ENCODE peak calls at places on chromosome 12, in ten cellular contexts. D is astrocyte of the cerebellum; A is breast epithelium; I is activated CD8-positive, alpha-beta T cell treated with anti-CD3 and anti-CD28 coated beads for 36 hours; C is IMR-90; L is adrenal gland; P is AG09319; J is left ventricle myocardium inferior; B is HepG2; O is epithelial cell of esophagus. N is an unnamed sample.

GRCh38 chr12:52526511-52526951 is 6.3 kb upstream of the KRT5 start:
- DNase-seq in L (no peak), O (no peak), P (no peak), C (no peak), B (no peak), A (no peak), I (no peak), J (no peak), D (no peak), N (no peak)

GRCh38 chr12:50524621-50525020 is 19.8 kb downstream of the DIP2B start:
- DNase-seq in B (no peak), A (no peak), O (no peak), L (no peak), D (no peak), I (no peak), J (no peak), P (no peak), C (no peak), N (no peak)

GRCh38 chr12:46430340-46430948 is 57.9 kb upstream of the SLC38A2 start:
- DNase-seq in P (peak), A (no peak), O (peak), D (peak), B (peak), J (no peak), I (peak), L (no peak), C (peak), N (peak)

GRCh38 chr12:6391013-6391412 is 7.1 kb downstream of the LTBR start:
- DNase-seq in J (no peak), L (no peak), P (no peak), I (no peak), B (no peak), D (no peak), C (no peak), A (no peak), O (no peak), N (no peak)

GRCh38 chr12:126952106-126953007 is 1314.6 kb upstream of the TMEM132C start:
- DNase-seq in A (no peak), L (no peak), I (no peak), O (no peak), J (no peak), D (no peak), B (no peak), C (no peak), P (no peak), N (no peak)

GRCh38 chr12:128818065-128819022 is 5.4 kb downstream of the SLC15A4 start:
- DNase-seq in O (peak), P (no peak), C (peak), B (no peak), A (no peak), I (no peak), L (no peak), J (no peak), D (no peak), N (peak)

GRCh38 chr12:47188576-47189441 is 109.0 kb upstream of the AMIGO2 start:
- DNase-seq in P (peak), J (no peak), I (no peak), O (peak), B (no peak), A (no peak), D (no peak), C (peak), L (no peak), N (no peak)

GRCh38 chr12:92784795-92785562 is 82.2 kb downstream of the PLEKHG7 start:
- DNase-seq in J (no peak), A (no peak), O (peak), B (peak), P (no peak), C (peak), D (peak), I (peak), L (no peak), N (peak)

GRCh38 chr12:132622437-132623071 is 4.0 kb downstream of the P2RX2 start:
- DNase-seq in L (no peak), P (no peak), A (no peak), D (no peak), J (no peak), B (no peak), O (peak), C (peak), I (no peak), N (no peak)

GRCh38 chr12:121626087-121626852 is at the start of gene ORAI1:
- DNase-seq in I (peak), C (peak), D (peak), B (peak), O (peak), J (peak), A (peak), L (peak), P (peak), N (peak)

GRCh38 chr12:128857173-128857770 is 4.0 kb downstream of the GLT1D1 start:
- DNase-seq in I (no peak), L (no peak), D (no peak), A (no peak), J (no peak), O (no peak), P (no peak), C (no peak), B (no peak), N (no peak)

GRCh38 chr12:47811581-47812484 is 7.9 kb downstream of the HDAC7 start:
- DNase-seq in D (no peak), J (peak), O (peak), L (no peak), P (no peak), I (no peak), A (no peak), C (peak), B (no peak), N (no peak)

GRCh38 chr12:5487971-5488955 is 56.4 kb downstream of the NTF3 start:
- DNase-seq in B (no peak), A (no peak), O (no peak), C (peak), P (no peak), D (peak), J (no peak), I (no peak), L (no peak), N (no peak)

GRCh38 chr12:22981711-22982110 is 356.7 kb downstream of the ETNK1 start:
- DNase-seq in C (peak), I (no peak), L (no peak), B (no peak), A (no peak), O (peak), J (no peak), D (no peak), P (no peak), N (no peak)

GRCh38 chr12:30818562-30818961 is 63.8 kb upstream of the CAPRIN2 start:
- DNase-seq in O (no peak), A (no peak), I (no peak), D (no peak), J (no peak), B (no peak), L (no peak), C (no peak), P (no peak), N (no peak)

GRCh38 chr12:58069268-58069967 is 128.1 kb downstream of the ATP23 start:
- DNase-seq in B (no peak), J (no peak), L (no peak), I (no peak), A (no peak), C (peak), O (peak), D (no peak), P (peak), N (no peak)

GRCh38 chr12:99745106-99745505 is 97.6 kb downstream of the GARIN6 start:
- DNase-seq in J (no peak), L (no peak), P (no peak), C (no peak), I (no peak), A (no peak), O (no peak), D (no peak), B (no peak), N (no peak)

GRCh38 chr12:99745895-99746294 is 98.3 kb downstream of the GARIN6 start:
- DNase-seq in J (no peak), L (no peak), I (no peak), D (no peak), C (no peak), B (no peak), A (no peak), P (no peak), O (no peak), N (no peak)

GRCh38 chr12:99746538-99746937 is 99.0 kb downstream of the GARIN6 start:
- DNase-seq in B (no peak), J (no peak), C (no peak), D (no peak), L (no peak), P (no peak), I (no peak), A (no peak), O (peak), N (no peak)
- TF ChIP-seq CTCF in B (no peak), J (no peak), C (no peak), D (no peak), L (no peak), P (no peak), I (no peak), A (no peak), O (no peak), N (no peak)

GRCh38 chr12:20194171-20194570 is 174.2 kb upstream of the PDE3A start:
- DNase-seq in L (no peak), I (no peak), C (peak), J (no peak), P (no peak), D (no peak), B (no peak), O (no peak), A (no peak), N (no peak)
- TF ChIP-seq CTCF in L (peak), I (no peak), C (no peak), J (peak), P (peak), D (peak), B (peak), O (peak), A (no peak), N (no peak)

GRCh38 chr12:2004113-2004929 is at the start of gene DCP1B:
- DNase-seq in O (peak), A (peak), D (peak), P (peak), I (peak), J (peak), L (peak), B (peak), C (peak), N (peak)
- TF ChIP-seq CTCF in O (no peak), A (no peak), D (no peak), P (no peak), I (no peak), J (no peak), L (peak), B (peak), C (no peak), N (no peak)

GRCh38 chr12:70719672-70720420 is 82.6 kb upstream of the PTPRB start:
- DNase-seq in I (peak), D (peak), B (peak), A (no peak), C (peak), L (peak), P (peak), J (peak), O (peak), N (peak)

GRCh38 chr12:70722584-70723343 is 85.5 kb upstream of the PTPRB start:
- DNase-seq in J (no peak), L (no peak), I (peak), A (no peak), P (no peak), C (no peak), O (no peak), B (no peak), D (no peak), N (no peak)

GRCh38 chr12:70721958-70722357 is 84.7 kb upstream of the PTPRB start:
- DNase-seq in A (no peak), C (no peak), I (no peak), D (no peak), L (no peak), J (no peak), B (no peak), P (no peak), O (no peak), N (no peak)

GRCh38 chr12:70721216-70721615 is 84.0 kb upstream of the PTPRB start:
- DNase-seq in B (no peak), L (no peak), C (no peak), J (no peak), O (no peak), A (no peak), I (no peak), D (no peak), P (no peak), N (no peak)

GRCh38 chr12:70724444-70724843 is 87.2 kb upstream of the PTPRB start:
- DNase-seq in C (peak), O (peak), D (no peak), B (no peak), A (no peak), L (no peak), I (no peak), J (no peak), P (no peak), N (no peak)
- TF ChIP-seq CTCF in C (peak), O (peak), D (peak), B (no peak), A (no peak), L (peak), I (peak), J (peak), P (no peak), N (peak)

DNA sequence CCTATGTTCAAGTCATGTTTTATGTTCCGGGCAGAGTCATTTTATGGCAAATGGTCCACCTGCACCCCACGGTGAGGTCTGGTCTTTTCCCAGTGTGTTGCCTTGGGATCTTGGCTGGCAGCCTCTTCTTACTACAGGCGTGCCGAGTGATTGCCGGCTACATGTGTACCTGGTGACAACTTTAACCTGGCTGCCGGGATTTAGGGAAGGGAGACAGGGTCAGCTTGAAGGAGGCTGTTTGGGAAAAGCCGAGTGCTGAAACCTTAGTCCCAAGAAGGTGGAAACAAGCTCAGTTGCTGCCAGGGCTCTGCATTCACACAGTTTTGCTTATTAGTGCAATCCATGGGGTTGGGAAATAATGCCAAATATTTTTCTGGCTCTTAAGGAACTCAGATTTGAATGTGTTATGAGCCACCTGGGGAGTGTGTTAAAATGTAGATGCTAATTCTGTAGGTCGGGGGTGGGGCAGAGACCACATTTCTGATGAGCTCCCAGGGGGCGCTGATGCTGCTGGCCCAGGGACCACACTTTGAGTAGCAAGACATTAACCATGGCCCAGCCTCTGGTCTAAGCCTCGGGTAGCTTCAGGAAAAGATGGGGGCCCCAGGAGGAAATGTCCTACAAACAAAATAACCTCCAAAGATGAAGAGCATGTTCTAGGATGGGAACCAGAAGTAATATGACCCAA is 179.6 kb downstream of the TBX5 start:
- DNase-seq in B (no peak), I (no peak), J (no peak), P (no peak), O (no peak), C (no peak), A (no peak), L (no peak), D (no peak), N (no peak)
- TF ChIP-seq CTCF in B (no peak), I (no peak), J (no peak), P (no peak), O (no peak), C (no peak), A (no peak), L (no peak), D (no peak), N (no peak)

N was measured in GM10248.